ENCODE peak calls at places on chromosomes 2 and 18, in six cellular contexts. E is kidney tubule cell, O is retina, R is HFF-Myc, V is BE2C, D is activated T-cell treated with anti-CD3 and anti-CD28 coated beads for 48 hours. M is an unnamed sample.

GRCh38 chr2:42796427-42797248 is 4.3 kb upstream of the HAAO start:
- DNase-seq in E (no peak), O (no peak), R (no peak), V (no peak), D (no peak), M (no peak)

GRCh38 chr18:6521804-6522418 is 107.2 kb upstream of the L3MBTL4 start:
- DNase-seq in E (peak), O (no peak), R (peak), V (peak), D (peak), M (peak)

GRCh38 chr18:79975985-79976680 is 11.7 kb downstream of the HSBP1L1 start:
- DNase-seq in E (no peak), O (no peak), R (no peak), V (no peak), D (no peak), M (no peak)

GRCh38 chr2:100125641-100126040 is 16.7 kb downstream of the AFF3 start:
- DNase-seq in E (peak), O (no peak), R (no peak), V (no peak), D (no peak), M (no peak)

GRCh38 chr2:238158807-238159539 is at the start of gene ERFE:
- DNase-seq in E (peak), O (no peak), R (no peak), V (peak), D (peak), M (no peak)

GRCh38 chr2:237628482-237629187 is 1.2 kb downstream of the LRRFIP1 start:
- DNase-seq in E (no peak), O (no peak), R (no peak), V (no peak), D (no peak), M (no peak)

GRCh38 chr18:9838144-9838877 is 47.5 kb upstream of the TXNDC2 start:
- DNase-seq in E (peak), O (no peak), R (no peak), V (no peak), D (no peak), M (no peak)

GRCh38 chr18:57925706-57926105 is 118.3 kb upstream of the NEDD4L start:
- DNase-seq in E (peak), O (no peak), R (no peak), V (no peak), D (no peak), M (no peak)

GRCh38 chr18:28972333-28972732 is 795.4 kb upstream of the CDH2 start:
- DNase-seq in E (no peak), O (peak), R (no peak), V (no peak), D (no peak), M (no peak)

GRCh38 chr2:34147780-34148179 is 548.7 kb upstream of the FAM98A start:
- DNase-seq in E (no peak), O (no peak), R (no peak), V (no peak), D (no peak), M (no peak)

GRCh38 chr2:230137902-230138539 is 69.3 kb upstream of the SLC16A14 start:
- DNase-seq in E (peak), O (no peak), R (no peak), V (no peak), D (no peak), M (no peak)

GRCh38 chr2:230262246-230262645 is 36.7 kb downstream of the SP140 start:
- DNase-seq in E (no peak), O (no peak), R (no peak), V (no peak), D (no peak), M (no peak)

M was measured in prostate gland.